ENCODE peak calls at places on chromosome 15, in four cellular contexts. H is sigmoid colon, T is prostate gland, Y is K562. E is an unnamed sample.
A peak's percentile ranks its signal among the peaks of the same experiment; 100 is the strongest.

GRCh38 chr15:99425666-99426301 is 140.0 kb upstream of the MEF2A start:
- DNase-seq in Y (no peak), T (no peak), H (peak; percentile 61), E (no peak)

GRCh38 chr15:101646652-101647051 is 5.5 kb downstream of the TM2D3 start:
- DNase-seq in H (no peak), T (no peak), Y (no peak), E (no peak)

GRCh38 chr15:71105444-71105843 is 9.8 kb upstream of the THSD4 start:
- DNase-seq in H (no peak), Y (no peak), T (no peak), E (no peak)

GRCh38 chr15:73838795-73839565 is 34.4 kb upstream of the TBC1D21 start:
- DNase-seq in H (peak; percentile 70), T (peak; percentile 26), Y (no peak), E (no peak)

GRCh38 chr15:76903251-76903681 is 1.9 kb downstream of the SCAPER start:
- DNase-seq in T (no peak), Y (no peak), H (no peak), E (peak; percentile 28)

GRCh38 chr15:90046846-90047481 is 45.8 kb downstream of the ZNF710 start:
- DNase-seq in T (peak; percentile 89), Y (no peak), H (no peak), E (peak; percentile 81)

GRCh38 chr15:67839358-67839928 is 402 bp downstream of the RNU6-1 start:
- DNase-seq in H (peak; percentile 60), Y (peak; percentile 71), T (no peak), E (peak; percentile 49)

GRCh38 chr15:91975241-91975978 is 121.9 kb downstream of the SLCO3A1 start:
- DNase-seq in H (no peak), T (no peak), Y (no peak), E (no peak)

GRCh38 chr15:38648116-38648843 is 83.7 kb upstream of the RASGRP1 start:
- DNase-seq in T (peak; percentile 71), Y (no peak), H (no peak), E (peak; percentile 97)

GRCh38 chr15:65731926-65732325 is 60.2 kb downstream of the DENND4A start:
- DNase-seq in T (no peak), H (no peak), Y (no peak), E (peak; percentile 26)

GRCh38 chr15:64459382-64459781 is 996 bp upstream of the ZNF609 start:
- DNase-seq in H (no peak), Y (no peak), T (no peak), E (no peak)

GRCh38 chr15:36358094-36358961 is 221.1 kb upstream of the CDIN1 start:
- DNase-seq in T (no peak), Y (no peak), H (no peak), E (peak; percentile 15)

GRCh38 chr15:50735156-50735555 is 30.4 kb downstream of the SPPL2A start:
- DNase-seq in H (no peak), Y (no peak), T (no peak), E (no peak)

GRCh38 chr15:90212221-90213079 is 11.3 kb downstream of the SEMA4B start:
- DNase-seq in Y (no peak), H (no peak), T (peak; percentile 76), E (peak; percentile 91)

GRCh38 chr15:73325191-73325980 is 43.4 kb downstream of the HCN4 start:
- DNase-seq in Y (peak; percentile 50), H (peak; percentile 60), T (no peak), E (no peak)

GRCh38 chr15:85048430-85048829 is 66.8 kb downstream of the PDE8A start:
- DNase-seq in Y (no peak), T (no peak), H (no peak), E (peak; percentile 33)

GRCh38 chr15:38414351-38414750 is 39.6 kb upstream of the FAM98B start:
- DNase-seq in T (no peak), H (peak; percentile 74), Y (peak; percentile 59), E (peak; percentile 44)

GRCh38 chr15:23072633-23073032 is 33.3 kb upstream of the TUBGCP5 start:
- DNase-seq in H (no peak), T (no peak), Y (no peak), E (no peak)

GRCh38 chr15:23069496-23070166 is 30.3 kb upstream of the TUBGCP5 start:
- DNase-seq in T (no peak), H (no peak), Y (peak; percentile 48), E (no peak)

GRCh38 chr15:23075927-23076326 is 36.6 kb upstream of the TUBGCP5 start:
- DNase-seq in H (no peak), Y (no peak), T (no peak), E (no peak)

GRCh38 chr15:23073890-23074631 is 34.7 kb upstream of the TUBGCP5 start:
- DNase-seq in Y (no peak), T (peak; percentile 59), H (no peak), E (no peak)

DNA sequence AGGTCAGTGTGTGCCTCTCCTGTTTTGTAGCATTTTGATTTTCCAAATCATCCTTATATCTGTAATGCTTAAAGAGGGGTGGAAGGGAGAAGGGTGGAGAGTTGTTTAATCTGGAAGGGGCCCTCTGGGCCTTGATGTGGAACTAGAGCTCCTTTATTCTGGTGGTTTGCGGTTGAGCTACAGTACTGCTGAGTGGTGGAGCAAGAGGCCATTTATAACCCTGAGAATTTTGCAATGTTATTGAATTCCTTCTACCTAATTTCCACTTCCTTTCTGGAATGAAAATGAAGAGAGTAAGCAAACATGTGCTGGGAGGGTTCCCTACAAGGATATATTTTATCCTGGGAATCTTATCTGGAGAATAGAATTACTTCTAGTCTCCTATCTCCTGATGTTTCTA is 35.3 kb upstream of the TUBGCP5 start:
- DNase-seq in H (no peak), T (no peak), Y (no peak), E (no peak)
- TF ChIP-seq CTCF in H (no peak), T (no peak), Y (no peak), E (no peak)

DNA sequence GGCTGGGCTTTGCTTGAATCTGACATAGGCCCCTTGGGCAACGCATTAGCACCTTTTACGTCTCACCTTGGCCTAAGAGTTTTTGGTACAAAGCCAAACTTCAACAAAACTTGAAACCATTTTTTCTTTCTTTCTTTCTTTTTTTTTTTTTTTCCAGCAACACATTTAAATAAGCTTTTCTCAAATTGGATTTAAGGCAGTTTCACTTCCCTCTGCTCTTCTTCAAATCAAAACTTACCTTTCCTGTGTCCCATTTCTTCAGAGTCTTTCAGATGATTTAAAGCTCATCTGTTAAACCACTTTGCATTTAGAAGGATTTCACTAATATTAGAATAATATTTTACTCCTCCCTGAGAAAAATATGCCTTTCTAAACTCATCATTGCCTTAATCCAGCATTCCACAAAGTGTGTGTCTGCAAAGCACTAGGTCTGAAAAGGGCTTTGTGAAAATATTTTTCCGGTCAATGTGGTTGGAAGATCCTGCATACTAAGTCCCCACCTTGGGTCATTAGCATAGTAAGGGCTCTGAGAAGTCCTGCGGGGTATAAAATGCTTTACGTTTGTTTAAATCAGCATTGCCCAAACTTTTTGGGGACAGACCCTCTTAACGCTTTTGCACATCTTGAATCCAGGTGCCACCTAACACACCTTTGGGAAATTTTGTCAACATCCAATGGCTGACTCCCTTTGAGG is 217.0 kb downstream of the TLE3 start:
- DNase-seq in H (no peak), T (no peak), Y (no peak), E (no peak)
- H3K4me3 ChIP-seq in H (no peak overlapping the region), T (no peak overlapping the region), Y (no peak overlapping the region), E (no peak overlapping the region)

GRCh38 chr15:58762285-58762684 is 8.8 kb upstream of the MINDY2 start:
- DNase-seq in H (no peak), Y (no peak), T (no peak), E (no peak)

GRCh38 chr15:58761010-58761388 is 10.1 kb upstream of the MINDY2 start:
- DNase-seq in H (no peak), T (no peak), Y (no peak), E (no peak)

GRCh38 chr15:58762731-58763130 is 8.4 kb upstream of the MINDY2 start:
- DNase-seq in H (no peak), Y (no peak), T (no peak), E (no peak)

GRCh38 chr15:58758141-58758540 is 8.6 kb upstream of the ADAM10 start:
- DNase-seq in Y (peak; percentile 28), H (no peak), T (no peak), E (no peak)

DNA sequence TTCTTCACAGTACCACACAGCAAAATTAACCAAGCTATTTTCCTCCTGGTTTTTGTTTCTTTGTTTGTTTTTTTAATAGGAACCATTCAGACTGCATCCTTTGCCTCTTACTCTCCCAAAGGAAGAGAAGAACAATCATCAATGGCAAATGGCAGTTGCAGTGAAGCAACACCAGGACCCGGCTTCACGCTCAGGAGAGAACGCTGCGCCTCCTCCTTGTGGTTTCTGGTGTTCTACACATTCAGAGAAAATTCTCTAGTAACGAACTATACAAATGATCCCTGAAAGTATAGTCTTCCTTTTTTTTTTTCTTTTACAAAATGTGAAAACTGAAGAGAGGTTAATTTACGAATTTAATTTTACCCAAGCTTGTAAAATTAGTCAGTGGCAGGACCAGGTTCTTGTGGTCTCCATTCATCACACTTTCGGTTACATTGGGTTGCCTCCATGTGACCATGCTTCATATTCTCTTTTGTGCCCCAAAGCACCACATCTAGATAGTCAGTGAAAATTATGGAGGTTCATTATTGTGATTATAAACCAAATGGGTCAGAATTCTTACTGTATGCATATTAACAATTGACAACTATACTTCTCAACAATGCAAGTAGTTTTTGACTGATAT is 10.6 kb upstream of the MINDY2 start:
- DNase-seq in H (no peak), T (no peak), Y (no peak), E (no peak)
- TF ChIP-seq CTCF in H (no peak), T (no peak), Y (peak; percentile 11), E (no peak)

GRCh38 chr15:78050441-78050809 is 27.1 kb downstream of the TBC1D2B start:
- DNase-seq in H (no peak), Y (no peak), T (no peak), E (no peak)

GRCh38 chr15:78048410-78048946 is 29.0 kb downstream of the TBC1D2B start:
- DNase-seq in T (no peak), H (no peak), Y (no peak), E (no peak)

GRCh38 chr15:78051622-78052405 is 25.7 kb downstream of the TBC1D2B start:
- DNase-seq in Y (no peak), T (peak; percentile 57), H (no peak), E (no peak)

GRCh38 chr15:78050851-78051250 is 26.7 kb downstream of the TBC1D2B start:
- DNase-seq in T (no peak), Y (no peak), H (no peak), E (no peak)

GRCh38 chr15:78049691-78050440 is 27.6 kb downstream of the TBC1D2B start:
- DNase-seq in T (no peak), H (no peak), Y (no peak), E (no peak)
- H3K4me3 ChIP-seq in T (no peak overlapping the region), H (no peak overlapping the region), Y (no peak overlapping the region), E (no peak overlapping the region)

E was measured in bronchial epithelial cell.